ENCODE peak calls at places on chromosomes 2 and 18, in nine cellular contexts. P, J, F, S, L, V, T, G and M are unnamed samples.

GRCh38 chr2:13550832-13551231 is 834.1 kb downstream of the TRIB2 start:
- DNase-seq in J (no peak), T (no peak), V (no peak), P (no peak), G (no peak), L (no peak), S (no peak), F (peak; percentile 10), M (no peak)

GRCh38 chr18:62759704-62760402 is 44.5 kb downstream of the PHLPP1 start:
- DNase-seq in V (no peak), F (peak; percentile 74), L (peak; percentile 66), T (no peak), J (no peak), G (peak; percentile 24), S (no peak), P (peak; percentile 65), M (peak; percentile 14)

GRCh38 chr2:121309801-121310200 is 24.8 kb upstream of the TFCP2L1 start:
- DNase-seq in J (no peak), T (no peak), F (no peak), G (no peak), S (no peak), P (no peak), L (no peak), V (no peak), M (no peak)

GRCh38 chr2:69221960-69222751 is 164.9 kb downstream of the GFPT1 start:
- DNase-seq in F (peak; percentile 67), L (peak; percentile 45), S (no peak), T (no peak), V (no peak), J (no peak), P (peak; percentile 74), G (peak; percentile 75), M (no peak)

GRCh38 chr18:67545681-67546080 is 29.2 kb upstream of the DSEL start:
- DNase-seq in V (no peak), P (no peak), S (no peak), G (no peak), F (no peak), L (no peak), J (no peak), T (no peak), M (no peak)

GRCh38 chr2:80303006-80303741 is 1.4 kb downstream of the LRRTM1 start:
- DNase-seq in F (no peak), T (no peak), S (no peak), P (no peak), L (no peak), V (no peak), J (peak; percentile 25), G (no peak), M (no peak)

GRCh38 chr2:85807756-85808155 is 54.0 kb downstream of the ATOH8 start:
- DNase-seq in V (no peak), P (no peak), G (no peak), J (no peak), F (no peak), L (no peak), T (no peak), S (no peak), M (no peak)

GRCh38 chr2:241505086-241505780 is 3.2 kb downstream of the STK25 start:
- DNase-seq in G (no peak), L (no peak), T (no peak), S (no peak), V (no peak), J (no peak), P (no peak), F (no peak), M (no peak)

GRCh38 chr2:23422089-23423061 is 37.4 kb downstream of the KLHL29 start:
- DNase-seq in F (no peak), J (no peak), G (no peak), S (no peak), V (no peak), T (no peak), L (no peak), P (no peak), M (no peak)

GRCh38 chr2:12730265-12730664 is 13.5 kb downstream of the TRIB2 start:
- DNase-seq in P (no peak), S (no peak), T (no peak), L (no peak), G (no peak), F (no peak), V (no peak), J (no peak), M (no peak)

GRCh38 chr2:226701052-226701451 is 98.6 kb downstream of the IRS1 start:
- DNase-seq in J (no peak), T (no peak), L (peak; percentile 91), V (no peak), G (peak; percentile 75), P (peak; percentile 91), S (no peak), F (peak; percentile 94), M (no peak)

GRCh38 chr2:20542761-20543578 is 96.1 kb downstream of the RHOB start:
- DNase-seq in F (no peak), T (no peak), J (no peak), L (peak; percentile 69), G (peak; percentile 51), P (peak; percentile 11), S (no peak), V (no peak), M (peak; percentile 31)

GRCh38 chr2:2505604-2506003 is 174.5 kb upstream of the MYT1L start:
- DNase-seq in G (no peak), V (no peak), J (no peak), P (no peak), F (no peak), S (no peak), T (no peak), L (no peak), M (no peak)

GRCh38 chr2:139990646-139991335 is 1210.6 kb upstream of the NXPH2 start:
- DNase-seq in V (no peak), P (no peak), J (no peak), G (no peak), L (no peak), F (no peak), T (no peak), S (no peak), M (no peak)

GRCh38 chr2:200445284-200445683 is 64.6 kb downstream of the KCTD18 start:
- DNase-seq in P (no peak), F (no peak), G (no peak), S (no peak), L (no peak), J (no peak), T (no peak), V (no peak), M (no peak)

GRCh38 chr2:152566034-152566727 is 151.1 kb downstream of the PRPF40A start:
- DNase-seq in T (no peak), P (no peak), J (no peak), L (no peak), F (no peak), S (no peak), G (no peak), V (no peak), M (no peak)

GRCh38 chr18:25251127-25251526 is 100.8 kb downstream of the ZNF521 start:
- DNase-seq in P (no peak), L (no peak), V (no peak), S (no peak), G (no peak), F (no peak), T (no peak), J (no peak), M (no peak)

GRCh38 chr2:60552096-60552850 is 1.2 kb downstream of the BCL11A start:
- DNase-seq in V (no peak), L (peak; percentile 23), S (peak; percentile 27), F (no peak), T (no peak), P (no peak), J (peak; percentile 43), G (no peak), M (no peak)

GRCh38 chr2:181999255-181999654 is 13.6 kb downstream of the PPP1R1C start:
- DNase-seq in T (no peak), V (no peak), S (no peak), J (no peak), G (no peak), F (no peak), P (no peak), L (no peak), M (no peak)

GRCh38 chr18:2448565-2449151 is 122.6 kb downstream of the METTL4 start:
- DNase-seq in S (no peak), P (no peak), V (no peak), F (no peak), L (no peak), G (peak; percentile 86), T (no peak), J (no peak), M (no peak)

GRCh38 chr2:157876771-157877108 is 610 bp upstream of the ACVR1 start:
- DNase-seq in J (no peak), T (no peak), L (no peak), V (no peak), F (peak; percentile 10), G (no peak), S (no peak), P (no peak), M (no peak)

GRCh38 chr2:214328941-214329340 is 81.9 kb upstream of the VWC2L start:
- DNase-seq in G (no peak), V (no peak), T (no peak), J (no peak), S (no peak), L (no peak), P (no peak), F (peak; percentile 7), M (no peak)

GRCh38 chr2:144331652-144332355 is 188.1 kb downstream of the ZEB2 start:
- DNase-seq in V (peak; percentile 2), L (no peak), J (no peak), G (peak; percentile 19), P (peak; percentile 73), S (no peak), F (peak; percentile 46), T (no peak), M (no peak)

GRCh38 chr18:79944746-79945117 is 6.7 kb downstream of the SLC66A2 start:
- DNase-seq in S (no peak), G (no peak), T (no peak), P (no peak), V (no peak), J (peak; percentile 17), F (no peak), L (no peak), M (no peak)

GRCh38 chr2:154709215-154709614 is 10.7 kb downstream of the KCNJ3 start:
- DNase-seq in P (no peak), S (no peak), T (no peak), G (no peak), V (no peak), J (no peak), F (no peak), L (no peak), M (peak; percentile 99)

GRCh38 chr2:5530022-5530696 is 162.0 kb upstream of the SOX11 start:
- DNase-seq in F (no peak), J (no peak), V (no peak), T (no peak), L (no peak), G (no peak), P (no peak), S (no peak), M (no peak)

GRCh38 chr2:196598846-196599245 is 40.7 kb upstream of the CCDC150 start:
- DNase-seq in L (no peak), P (peak; percentile 69), J (no peak), G (no peak), T (no peak), S (no peak), F (peak; percentile 70), V (no peak), M (no peak)

GRCh38 chr2:63058742-63059433 is 8.3 kb downstream of the OTX1 start:
- DNase-seq in S (peak; percentile 14), P (no peak), G (no peak), F (no peak), L (no peak), J (peak; percentile 58), T (no peak), V (no peak), M (no peak)

GRCh38 chr2:65729246-65729645 is 296.8 kb upstream of the SPRED2 start:
- DNase-seq in G (no peak), F (no peak), P (no peak), V (no peak), L (no peak), T (no peak), J (no peak), S (no peak), M (no peak)

GRCh38 chr2:231211461-231211860 is 13.0 kb downstream of the ARMC9 start:
- DNase-seq in J (no peak), F (no peak), P (no peak), V (no peak), G (peak; percentile 43), S (no peak), L (peak; percentile 32), T (no peak), M (no peak)

GRCh38 chr18:68428026-68428425 is 286.9 kb downstream of the TMX3 start:
- DNase-seq in S (no peak), T (no peak), F (peak; percentile 95), V (peak; percentile 77), L (peak; percentile 90), P (peak; percentile 89), J (no peak), G (peak; percentile 43), M (peak; percentile 94)